ENCODE peak calls at places on chromosomes 6 and 20, in five cellular contexts. K is NCI-H748 treated with DMSO at 0.1 percent for 48 hours; Y is psoas muscle; P is pancreas; G is activated T-cell treated with anti-CD3 and anti-CD28 coated beads, Interleukin-2, amount 50 U/mL, for 4 hours. U is an unnamed sample.
A peak's percentile ranks its signal among the peaks of the same experiment; 100 is the strongest.

GRCh38 chr6:135592276-135592675 is 94.7 kb upstream of the AHI1 start:
- DNase-seq in K (no peak), Y (no peak), P (no peak), G (no peak), U (no peak)

GRCh38 chr6:134287863-134288537 is 29.9 kb downstream of the SGK1 start:
- DNase-seq in K (no peak), Y (no peak), P (no peak), G (no peak), U (no peak)

GRCh38 chr20:25053207-25054132 is 4.5 kb downstream of the ACSS1 start:
- DNase-seq in K (no peak), Y (peak; percentile 80), P (peak; percentile 11), G (no peak), U (no peak)

GRCh38 chr20:58993332-58994248 is 12.5 kb downstream of the NELFCD start:
- DNase-seq in K (no peak), Y (peak; percentile 30), P (peak; percentile 6), G (no peak), U (no peak)

GRCh38 chr20:43658068-43658722 is 8.7 kb upstream of the MYBL2 start:
- DNase-seq in K (no peak), Y (no peak), P (no peak), G (no peak), U (no peak)

GRCh38 chr6:149567846-149568585 is 1.8 kb downstream of the GINM1 start:
- DNase-seq in K (no peak), Y (no peak), P (no peak), G (no peak), U (no peak)

GRCh38 chr6:87473419-87473903 is 687 bp downstream of the SLC35A1 start:
- DNase-seq in K (peak; percentile 19), Y (no peak), P (peak; percentile 17), G (peak; percentile 51), U (peak; percentile 46)

GRCh38 chr6:37826993-37827392 is 7.5 kb downstream of the ZFAND3 start:
- DNase-seq in K (no peak), Y (no peak), P (no peak), G (no peak), U (no peak)

GRCh38 chr6:54878705-54879104 is 32.1 kb downstream of the FAM83B start:
- DNase-seq in K (peak; percentile 25), Y (no peak), P (no peak), G (no peak), U (no peak)

GRCh38 chr6:125549202-125549884 is 200.1 kb upstream of the HEY2 start:
- DNase-seq in K (no peak), Y (no peak), P (no peak), G (no peak), U (no peak)

GRCh38 chr6:10310826-10311225 is 104.0 kb downstream of the TFAP2A start:
- DNase-seq in K (peak; percentile 81), Y (no peak), P (no peak), G (no peak), U (no peak)

GRCh38 chr20:58706975-58707681 is 14.5 kb downstream of the NPEPL1 start:
- DNase-seq in K (no peak), Y (peak; percentile 28), P (peak; percentile 5), G (no peak), U (no peak)

GRCh38 chr6:10313799-10314162 is 101.1 kb downstream of the TFAP2A start:
- DNase-seq in K (no peak), Y (no peak), P (no peak), G (no peak), U (no peak)

GRCh38 chr6:106885659-106886058 is 88.9 kb downstream of the CD24 start:
- DNase-seq in K (peak; percentile 17), Y (no peak), P (no peak), G (no peak), U (no peak)

GRCh38 chr20:3753098-3753497 is 14.5 kb downstream of the ADISSP start:
- DNase-seq in K (peak; percentile 75), Y (no peak), P (peak; percentile 63), G (peak; percentile 50), U (peak; percentile 52)

GRCh38 chr6:87340230-87340629 is 4.4 kb upstream of the C6orf163 start:
- DNase-seq in K (no peak), Y (no peak), P (no peak), G (no peak), U (no peak)

GRCh38 chr20:4521170-4521968 is 200.3 kb upstream of the PRND start:
- DNase-seq in K (no peak), Y (no peak), P (no peak), G (no peak), U (no peak)

GRCh38 chr6:165448210-165448609 is 138.8 kb upstream of the C6orf118 start:
- DNase-seq in K (no peak), Y (no peak), P (no peak), G (no peak), U (no peak)

GRCh38 chr20:7155282-7155681 is 387.8 kb downstream of the BMP2 start:
- DNase-seq in K (peak; percentile 98), Y (no peak), P (no peak), G (no peak), U (no peak)

GRCh38 chr6:116446399-116446798 is 14.8 kb upstream of the CALHM6 start:
- DNase-seq in K (no peak), Y (no peak), P (no peak), G (no peak), U (no peak)